ENCODE peak calls at places on chromosomes 12 and 14, in five cellular contexts. F is fibroblast of lung, V is GM12864, X is uterus, Z is gastrocnemius medialis. B is an unnamed sample.

GRCh38 chr12:66848967-66849366 is 170.1 kb upstream of the GRIP1 start:
- DNase-seq in F (no peak), V (no peak), X (no peak), Z (no peak), B (no peak)

GRCh38 chr12:113142173-113142885 is 6.8 kb upstream of the RASAL1 start:
- DNase-seq in F (no peak), V (no peak), X (no peak), Z (no peak), B (no peak)

GRCh38 chr14:54207476-54207875 is 189.3 kb upstream of the CDKN3 start:
- DNase-seq in F (peak; percentile 74), V (no peak), X (no peak), Z (no peak), B (no peak)

GRCh38 chr12:44000309-44000952 is 164.6 kb downstream of the TMEM117 start:
- DNase-seq in F (peak; percentile 25), V (no peak), X (no peak), Z (no peak), B (no peak)

GRCh38 chr14:102297436-102298170 is 7.4 kb downstream of the MOK start:
- DNase-seq in F (no peak), V (no peak), X (no peak), Z (no peak), B (no peak)

GRCh38 chr12:78210894-78211302 is 380.2 kb downstream of the NAV3 start:
- DNase-seq in F (peak; percentile 85), V (no peak), X (no peak), Z (no peak), B (no peak)

GRCh38 chr14:53458368-53458814 is 305.3 kb upstream of the DDHD1 start:
- DNase-seq in F (peak; percentile 77), V (no peak), X (no peak), Z (no peak), B (no peak)

GRCh38 chr12:100329800-100330199 is 27.1 kb upstream of the SLC17A8 start:
- DNase-seq in F (no peak), V (peak; percentile 51), X (no peak), Z (no peak), B (no peak)

GRCh38 chr12:76032043-76032981 is 736 bp upstream of the PHLDA1 start:
- DNase-seq in F (peak; percentile 75), V (no peak), X (no peak), Z (peak; percentile 33), B (peak; percentile 59)

GRCh38 chr12:64608901-64609542 is 1.3 kb upstream of the RASSF3 start:
- DNase-seq in F (peak; percentile 61), V (no peak), X (no peak), Z (no peak), B (no peak)

GRCh38 chr14:20499108-20499507 is 6.2 kb upstream of the RNASE10 start:
- DNase-seq in F (no peak), V (no peak), X (no peak), Z (no peak), B (no peak)

GRCh38 chr14:23567186-23568020 is at the start of gene AP1G2:
- DNase-seq in F (peak; percentile 45), V (peak; percentile 74), X (peak; percentile 89), Z (peak; percentile 54), B (peak; percentile 84)

GRCh38 chr12:66242261-66242760 is 53.3 kb downstream of the IRAK3 start:
- DNase-seq in F (no peak), V (no peak), X (no peak), Z (no peak), B (no peak)

GRCh38 chr12:85627584-85627983 is 208.6 kb downstream of the RASSF9 start:
- DNase-seq in F (peak; percentile 90), V (no peak), X (no peak), Z (no peak), B (no peak)

GRCh38 chr12:6254491-6254890 is 54.3 kb downstream of the CD9 start:
- DNase-seq in F (no peak), V (no peak), X (no peak), Z (no peak), B (no peak)

GRCh38 chr12:121096199-121096798 is 36.4 kb upstream of the P2RX7 start:
- DNase-seq in F (no peak), V (no peak), X (no peak), Z (no peak), B (no peak)

GRCh38 chr12:61911113-61911512 is 349.1 kb upstream of the USP15 start:
- DNase-seq in F (no peak), V (no peak), X (no peak), Z (no peak), B (no peak)

GRCh38 chr14:76644875-76645518 is 116.3 kb upstream of the VASH1 start:
- DNase-seq in F (peak; percentile 14), V (no peak), X (no peak), Z (no peak), B (no peak)

GRCh38 chr12:13283867-13284266 is 87.3 kb downstream of the EMP1 start:
- DNase-seq in F (no peak), V (no peak), X (no peak), Z (no peak), B (no peak)

GRCh38 chr12:88639361-88639760 is 59.1 kb upstream of the KITLG start:
- DNase-seq in F (peak; percentile 66), V (no peak), X (no peak), Z (no peak), B (no peak)

GRCh38 chr12:101832030-101832429 is 1.3 kb upstream of the GNPTAB start:
- DNase-seq in F (no peak), V (no peak), X (no peak), Z (no peak), B (no peak)

GRCh38 chr14:90760591-90761316 is 55.5 kb downstream of the TTC7B start:
- DNase-seq in F (peak; percentile 28), V (no peak), X (no peak), Z (no peak), B (no peak)

GRCh38 chr14:81765654-81766275 is 232.1 kb upstream of the SEL1L start:
- DNase-seq in F (no peak), V (no peak), X (no peak), Z (no peak), B (no peak)

GRCh38 chr12:100959481-100959880 is 164.9 kb downstream of the ANO4 start:
- DNase-seq in F (peak; percentile 89), V (no peak), X (no peak), Z (no peak), B (no peak)

GRCh38 chr14:81436296-81437138 is 36.4 kb upstream of the STON2 start:
- DNase-seq in F (peak; percentile 59), V (no peak), X (peak; percentile 72), Z (peak; percentile 62), B (peak; percentile 90)

GRCh38 chr14:73237786-73238261 is 518 bp downstream of the PAPLN start:
- DNase-seq in F (peak; percentile 14), V (no peak), X (no peak), Z (no peak), B (no peak)

GRCh38 chr14:99635116-99635515 is 9.8 kb upstream of the HHIPL1 start:
- DNase-seq in F (no peak), V (no peak), X (no peak), Z (no peak), B (no peak)

GRCh38 chr12:47715877-47716548 is 9.3 kb downstream of the ENDOU start:
- DNase-seq in F (no peak), V (no peak), X (peak; percentile 44), Z (no peak), B (peak; percentile 58)

GRCh38 chr14:57865450-57866198 is at the start of gene SLC35F4:
- DNase-seq in F (peak; percentile 23), V (no peak), X (no peak), Z (no peak), B (peak; percentile 13)

GRCh38 chr14:68412505-68413496 is 380.1 kb downstream of the ZFP36L1 start:
- DNase-seq in F (peak; percentile 34), V (no peak), X (no peak), Z (no peak), B (no peak)
- H3K4me3 ChIP-seq in F (no peak overlapping the region), V (no peak overlapping the region), X (no peak overlapping the region), Z (no peak overlapping the region), B (no peak overlapping the region)

GRCh38 chr12:116882742-116883141 is 1.5 kb upstream of the HRK start:
- DNase-seq in F (peak; percentile 39), V (no peak), X (no peak), Z (no peak), B (no peak)

GRCh38 chr12:116880213-116880816 is 926 bp downstream of the HRK start:
- DNase-seq in F (no peak), V (no peak), X (no peak), Z (no peak), B (no peak)

GRCh38 chr12:116881325-116881866 is at the start of gene HRK:
- DNase-seq in F (no peak), V (no peak), X (no peak), Z (no peak), B (no peak)

GRCh38 chr12:116880817-116881324 is 370 bp downstream of the HRK start:
- DNase-seq in F (peak; percentile 60), V (no peak), X (no peak), Z (no peak), B (peak; percentile 58)

GRCh38 chr12:116881867-116882507 is 746 bp upstream of the HRK start:
- DNase-seq in F (no peak), V (no peak), X (no peak), Z (no peak), B (no peak)
- H3K4me3 ChIP-seq in F (no peak overlapping the region), V (no peak overlapping the region), X (no peak overlapping the region), Z (peak overlapping the region; percentile 53), B (peak overlapping the region; percentile 62)

DNA sequence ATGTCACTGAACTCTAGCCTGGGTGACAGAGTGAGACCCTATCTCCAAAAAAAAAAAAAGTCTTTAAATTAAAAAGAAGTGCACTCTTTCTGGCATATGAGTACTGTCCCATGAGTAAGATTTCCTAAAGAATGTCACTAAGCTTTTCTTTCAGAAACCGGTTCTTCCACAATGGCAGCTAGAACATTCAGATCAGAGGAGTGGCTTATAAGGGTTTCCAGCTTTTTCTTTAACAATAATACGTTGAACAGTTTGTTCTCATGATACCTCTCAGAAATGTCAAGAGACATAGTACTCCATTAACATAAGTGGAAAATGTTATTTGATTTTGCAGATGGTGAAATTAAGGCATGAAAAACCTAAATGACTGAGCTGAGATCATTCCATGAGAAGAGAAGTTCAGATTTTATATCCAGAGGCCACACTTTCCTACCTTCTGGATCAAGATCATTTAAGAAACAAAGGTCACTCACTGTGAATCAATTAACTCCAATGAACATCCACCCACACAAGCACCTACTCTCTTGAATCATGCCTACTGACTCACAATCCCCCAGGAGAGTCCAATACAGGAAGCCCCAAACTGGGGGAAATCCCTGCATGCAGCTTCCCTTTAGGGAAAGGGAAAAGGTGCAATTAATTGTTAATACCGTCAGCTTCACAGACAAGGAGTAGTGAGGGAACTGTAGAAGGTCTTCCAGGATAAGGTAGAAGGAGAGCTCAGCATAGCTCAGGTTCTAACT is 86.9 kb downstream of the SPTSSA start:
- DNase-seq in F (peak; percentile 53), V (no peak), X (no peak), Z (no peak), B (no peak)
- H3K4me3 ChIP-seq in F (no peak overlapping the region), V (no peak overlapping the region), X (no peak overlapping the region), Z (no peak overlapping the region), B (no peak overlapping the region)

GRCh38 chr12:51869490-51869865 is 18.4 kb upstream of the ANKRD33 start:
- DNase-seq in F (no peak), V (no peak), X (no peak), Z (no peak), B (peak; percentile 44)
- H3K4me3 ChIP-seq in F (no peak overlapping the region), V (no peak overlapping the region), X (peak overlapping the region; percentile 32), Z (peak overlapping the region; percentile 65), B (peak overlapping the region; percentile 58)